ENCODE peak calls at places on chromosomes 1 and 21, in five cellular contexts. S, T, I, D and B are unnamed samples.

GRCh38 chr1:246005067-246005466 is 502.0 kb downstream of the SMYD3 start:
- DNase-seq in T (no peak), S (no peak), I (no peak), D (peak), B (no peak)

GRCh38 chr1:226627050-226627755 is 78.6 kb downstream of the STUM start:
- DNase-seq in S (peak), T (no peak), I (no peak), D (no peak), B (no peak)

GRCh38 chr1:23613191-23614126 is 54.2 kb upstream of the ID3 start:
- DNase-seq in D (no peak), S (no peak), I (no peak), T (no peak), B (no peak)

GRCh38 chr1:54404263-54404662 is 1.9 kb downstream of the SSBP3 start:
- DNase-seq in T (no peak), I (no peak), D (no peak), S (no peak), B (no peak)

GRCh38 chr1:18486195-18486594 is 5.5 kb downstream of the KLHDC7A start:
- DNase-seq in T (peak), D (no peak), S (no peak), I (no peak), B (no peak)

GRCh38 chr1:91736999-91737615 is 148.8 kb downstream of the TGFBR3 start:
- DNase-seq in D (no peak), I (peak), T (no peak), S (peak), B (no peak)

GRCh38 chr21:41188476-41189146 is 20.7 kb downstream of the BACE2 start:
- DNase-seq in T (no peak), S (no peak), D (no peak), I (no peak), B (no peak)

GRCh38 chr1:202716654-202717053 is 6.4 kb upstream of the SYT2 start:
- DNase-seq in D (no peak), S (no peak), I (no peak), T (no peak), B (no peak)

GRCh38 chr1:43235451-43236121 is 34.2 kb upstream of the TMEM125 start:
- DNase-seq in T (no peak), D (no peak), I (no peak), S (no peak), B (peak)

GRCh38 chr1:226738995-226739695 is at the start of gene ITPKB:
- DNase-seq in I (peak), D (peak), T (no peak), S (peak), B (no peak)

GRCh38 chr1:159492575-159493323 is 43.1 kb downstream of the OR10J5 start:
- DNase-seq in T (no peak), S (no peak), I (peak), D (no peak), B (no peak)

GRCh38 chr21:18801468-18801867 is 397.9 kb upstream of the TMPRSS15 start:
- DNase-seq in T (peak), I (peak), S (no peak), D (no peak), B (no peak)

GRCh38 chr1:162753998-162754585 is 36.4 kb upstream of the HSD17B7 start:
- DNase-seq in I (peak), T (no peak), D (no peak), S (no peak), B (no peak)

GRCh38 chr1:34781071-34781843 is at the start of gene GJB3:
- DNase-seq in D (no peak), I (no peak), S (no peak), T (peak), B (peak)

GRCh38 chr1:37605061-37605650 is 9.4 kb upstream of the GNL2 start:
- DNase-seq in S (no peak), I (no peak), T (no peak), D (no peak), B (no peak)

GRCh38 chr1:34863501-34863900 is 4.0 kb upstream of the SMIM12 start:
- DNase-seq in D (no peak), I (no peak), S (no peak), T (no peak), B (no peak)

GRCh38 chr1:8412183-8412831 is 94.4 kb downstream of the SLC45A1 start:
- DNase-seq in T (no peak), D (peak), S (peak), I (peak), B (no peak)

DNA sequence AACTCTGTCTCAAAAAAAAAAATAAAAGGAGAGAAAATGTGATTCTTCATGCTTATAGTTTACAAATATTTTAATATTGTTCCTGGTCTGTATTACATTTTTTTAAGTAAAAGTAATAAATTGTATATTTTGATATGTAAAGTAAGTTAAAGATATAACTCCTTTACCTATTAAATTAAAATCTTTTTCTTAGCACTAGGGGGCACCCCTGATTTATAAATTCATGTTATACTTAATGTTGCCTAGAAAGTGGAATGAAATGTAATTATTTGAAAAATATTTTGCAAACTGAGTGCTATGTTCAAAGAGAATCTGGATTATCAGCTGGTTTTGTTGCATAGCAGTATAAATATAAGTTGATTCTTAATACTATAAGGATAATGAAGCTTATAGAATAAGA is 49.2 kb downstream of the RALGPS2 start:
- DNase-seq in I (peak), S (no peak), D (no peak), T (no peak), B (no peak)
- TF ChIP-seq CTCF in I (no peak), S (peak), D (peak), T (no peak), B (peak)

GRCh38 chr21:38830667-38831525 is 25.2 kb downstream of the ETS2 start:
- DNase-seq in T (no peak), S (no peak), I (no peak), D (no peak), B (no peak)

GRCh38 chr21:38832664-38833063 is 26.9 kb downstream of the ETS2 start:
- DNase-seq in T (no peak), S (no peak), D (no peak), I (no peak), B (no peak)

GRCh38 chr21:38834725-38835124 is 29.0 kb downstream of the ETS2 start:
- DNase-seq in I (no peak), D (no peak), T (no peak), S (no peak), B (no peak)

GRCh38 chr21:38831526-38832467 is 26.1 kb downstream of the ETS2 start:
- DNase-seq in S (peak), I (peak), D (peak), T (no peak), B (no peak)

GRCh38 chr21:38833122-38833521 is 27.4 kb downstream of the ETS2 start:
- DNase-seq in S (no peak), T (no peak), D (no peak), I (no peak), B (no peak)
- TF ChIP-seq CTCF in S (peak), T (no peak), D (no peak), I (no peak), B (no peak)

DNA sequence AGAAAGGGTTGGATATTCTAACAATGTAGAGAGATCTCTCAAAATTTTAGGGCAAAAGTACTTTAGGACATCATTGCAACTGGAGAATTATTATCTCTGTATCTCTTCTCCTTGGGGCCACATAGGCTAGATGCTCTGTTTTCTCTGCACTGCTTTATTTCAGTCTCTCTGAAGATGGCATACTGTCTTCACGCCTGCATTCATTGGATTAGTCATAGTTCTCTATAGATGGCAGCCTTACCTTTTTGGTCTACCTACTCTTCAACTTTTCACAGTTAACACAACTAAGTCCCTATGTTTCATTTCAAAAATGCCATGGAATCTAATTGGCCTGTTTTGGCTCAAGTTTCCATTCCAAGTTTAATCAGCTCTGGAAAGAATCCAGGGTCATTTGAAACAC is 1623.3 kb upstream of the B3GALT2 start:
- DNase-seq in T (no peak), D (no peak), S (no peak), I (no peak), B (no peak)
- TF ChIP-seq CTCF in T (no peak), D (no peak), S (no peak), I (no peak), B (no peak)

GRCh38 chr1:94538243-94538827 is 3.2 kb downstream of the F3 start:
- DNase-seq in T (peak), S (no peak), D (no peak), I (no peak), B (no peak)
- TF ChIP-seq CTCF in T (no peak), S (no peak), D (peak), I (no peak), B (no peak)